ENCODE peak calls at places on chromosome 21, in eight cellular contexts. B is foreskin keratinocyte, P is body of pancreas, U is IMR-90, S is lung, K is heart right ventricle, G is fibroblast of lung, R is transverse colon. I is an unnamed sample. For H3K4me1, the result is how much of the 10 kb centered on the place peaks cover.

GRCh38 chr21:25961042-25961441 is 209.5 kb downstream of the APP start:
- DNase-seq in B (no peak), P (no peak), U (no peak), S (no peak), K (no peak), G (no peak), R (no peak), I (no peak)

GRCh38 chr21:32457360-32457840 is 44.9 kb downstream of the EVA1C start:
- DNase-seq in B (no peak), P (peak), U (peak), S (peak), K (peak), G (no peak), R (peak), I (no peak)

GRCh38 chr21:18553786-18554185 is 150.2 kb upstream of the TMPRSS15 start:
- DNase-seq in B (no peak), P (no peak), U (no peak), S (no peak), K (no peak), G (no peak), R (no peak), I (no peak)

GRCh38 chr21:29827236-29827635 is 112.6 kb downstream of the GRIK1 start:
- DNase-seq in B (no peak), P (no peak), U (no peak), S (no peak), K (no peak), G (no peak), R (no peak), I (no peak)

GRCh38 chr21:29832217-29832616 is 107.6 kb downstream of the GRIK1 start:
- DNase-seq in B (no peak), P (no peak), U (no peak), S (no peak), K (no peak), G (no peak), R (no peak), I (no peak)

GRCh38 chr21:17921579-17922530 is 102.7 kb upstream of the C21orf91 start:
- DNase-seq in B (peak), P (no peak), U (peak), S (no peak), K (no peak), G (peak), R (no peak), I (no peak)

GRCh38 chr21:28337319-28337718 is 655.4 kb downstream of the LTN1 start:
- DNase-seq in B (peak), P (no peak), U (peak), S (no peak), K (no peak), G (peak), R (no peak), I (no peak)

GRCh38 chr21:14495075-14495474 is 51.0 kb downstream of the SAMSN1 start:
- DNase-seq in B (no peak), P (no peak), U (no peak), S (no peak), K (no peak), G (no peak), R (no peak), I (no peak)

GRCh38 chr21:36587388-36587787 is 107.5 kb upstream of the CLDN14 start:
- DNase-seq in B (peak), P (no peak), U (peak), S (no peak), K (no peak), G (no peak), R (no peak), I (no peak)

GRCh38 chr21:25412090-25412489 is 195.2 kb downstream of the MRPL39 start:
- DNase-seq in B (no peak), P (no peak), U (peak), S (no peak), K (no peak), G (peak), R (no peak), I (no peak)

GRCh38 chr21:26153758-26154157 is 16.8 kb downstream of the APP start:
- DNase-seq in B (no peak), P (no peak), U (peak), S (no peak), K (no peak), G (peak), R (no peak), I (no peak)

GRCh38 chr21:25254491-25255174 is 352.6 kb downstream of the MRPL39 start:
- DNase-seq in B (no peak), P (no peak), U (no peak), S (no peak), K (no peak), G (no peak), R (no peak), I (no peak)

GRCh38 chr21:16891821-16892220 is 621.0 kb upstream of the CXADR start:
- DNase-seq in B (no peak), P (no peak), U (peak), S (no peak), K (no peak), G (peak), R (no peak), I (no peak)

GRCh38 chr21:36663033-36663855 is 35.7 kb upstream of the SIM2 start:
- DNase-seq in B (no peak), P (no peak), U (peak), S (no peak), K (no peak), G (no peak), R (no peak), I (no peak)

GRCh38 chr21:8989261-8989882 is 1532.0 kb upstream of the TPTE start:
- DNase-seq in B (no peak), P (no peak), U (no peak), S (no peak), K (no peak), G (peak), R (no peak), I (no peak)

GRCh38 chr21:26773058-26773457 is 72.2 kb downstream of the ADAMTS1 start:
- DNase-seq in B (no peak), P (no peak), U (no peak), S (no peak), K (no peak), G (no peak), R (no peak), I (no peak)

GRCh38 chr21:25459365-25459764 is 147.9 kb downstream of the MRPL39 start:
- DNase-seq in B (no peak), P (no peak), U (no peak), S (no peak), K (no peak), G (no peak), R (no peak), I (no peak)

GRCh38 chr21:36499578-36500471 is 19.9 kb upstream of the CLDN14 start:
- DNase-seq in B (peak), P (peak), U (no peak), S (no peak), K (no peak), G (peak), R (peak), I (no peak)

GRCh38 chr21:16037386-16037785 is 307.6 kb downstream of the USP25 start:
- DNase-seq in B (peak), P (no peak), U (no peak), S (no peak), K (no peak), G (peak), R (no peak), I (no peak)

GRCh38 chr21:37367301-37367757 is 756 bp downstream of the DYRK1A start:
- DNase-seq in B (no peak), P (peak), U (no peak), S (no peak), K (no peak), G (no peak), R (peak), I (peak)

GRCh38 chr21:38505654-38506523 is 7.6 kb upstream of the ERG start:
- DNase-seq in B (peak), P (peak), U (peak), S (no peak), K (no peak), G (peak), R (no peak), I (no peak)

GRCh38 chr21:38486705-38487104 is 11.6 kb downstream of the ERG start:
- DNase-seq in B (no peak), P (no peak), U (no peak), S (no peak), K (no peak), G (no peak), R (no peak), I (no peak)

DNA sequence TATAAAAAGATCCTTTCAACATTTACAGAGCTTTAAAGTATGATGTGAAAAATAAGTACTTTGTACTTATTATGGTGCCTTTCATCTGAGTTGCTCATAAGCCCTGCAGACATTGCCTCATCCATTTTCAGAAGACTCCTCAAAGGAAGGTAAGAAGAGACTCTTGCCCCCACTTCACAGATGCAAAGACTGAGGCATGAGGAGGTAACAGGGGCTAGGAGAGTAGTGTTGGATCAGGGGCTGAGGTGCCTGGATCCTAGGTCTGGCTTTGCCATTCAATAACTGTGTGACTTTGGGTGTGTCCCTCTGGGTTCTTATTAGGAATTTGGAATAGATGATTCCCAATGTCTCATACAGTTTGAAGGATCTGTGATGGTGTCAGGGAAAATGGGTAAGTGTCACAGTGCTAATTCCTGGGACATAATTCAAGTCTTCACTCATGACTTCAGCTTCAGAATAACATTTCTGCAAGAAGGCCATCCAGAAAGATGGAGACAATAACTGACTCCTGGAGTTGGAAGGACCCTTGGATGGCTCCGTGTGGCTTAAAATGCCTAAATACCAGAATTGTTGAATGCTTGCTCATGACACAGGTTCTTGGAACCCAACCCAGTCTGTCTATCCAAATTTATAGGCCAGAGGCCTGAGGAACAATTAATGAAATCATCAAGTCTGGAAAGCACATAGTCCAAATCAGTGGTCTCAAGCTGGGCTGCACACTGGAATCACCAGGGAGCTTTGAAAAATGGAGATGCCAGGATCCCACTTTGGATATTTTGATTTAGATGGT is 93.1 kb upstream of the RUNX1 start:
- DNase-seq in B (no peak), P (no peak), U (no peak), S (no peak), K (no peak), G (peak), R (no peak), I (no peak)
- H3K4me1 ChIP-seq in B (under half), P (under half), U (under half), S (under half), K (under half), G (under half), R (under half), I (under half)

GRCh38 chr21:45050361-45050785 is 24.0 kb upstream of the ADARB1 start:
- DNase-seq in B (no peak), P (no peak), U (no peak), S (no peak), K (no peak), G (no peak), R (no peak), I (no peak)
- H3K4me1 ChIP-seq in B (under half), P (under half), U (under half), S (under half), K (under half), G (under half), R (under half), I (under half)

GRCh38 chr21:31173881-31174555 is 135.7 kb upstream of the KRTAP19-8 start:
- DNase-seq in B (no peak), P (no peak), U (no peak), S (no peak), K (peak), G (no peak), R (no peak), I (peak)

GRCh38 chr21:31180256-31181088 is 142.2 kb upstream of the KRTAP19-8 start:
- DNase-seq in B (no peak), P (no peak), U (peak), S (no peak), K (no peak), G (peak), R (no peak), I (peak)

GRCh38 chr21:31176080-31176551 is 137.8 kb upstream of the KRTAP19-8 start:
- DNase-seq in B (no peak), P (no peak), U (no peak), S (no peak), K (no peak), G (no peak), R (no peak), I (no peak)

GRCh38 chr21:31172328-31172727 is 134.1 kb upstream of the KRTAP19-8 start:
- DNase-seq in B (no peak), P (no peak), U (no peak), S (no peak), K (no peak), G (no peak), R (no peak), I (no peak)

DNA sequence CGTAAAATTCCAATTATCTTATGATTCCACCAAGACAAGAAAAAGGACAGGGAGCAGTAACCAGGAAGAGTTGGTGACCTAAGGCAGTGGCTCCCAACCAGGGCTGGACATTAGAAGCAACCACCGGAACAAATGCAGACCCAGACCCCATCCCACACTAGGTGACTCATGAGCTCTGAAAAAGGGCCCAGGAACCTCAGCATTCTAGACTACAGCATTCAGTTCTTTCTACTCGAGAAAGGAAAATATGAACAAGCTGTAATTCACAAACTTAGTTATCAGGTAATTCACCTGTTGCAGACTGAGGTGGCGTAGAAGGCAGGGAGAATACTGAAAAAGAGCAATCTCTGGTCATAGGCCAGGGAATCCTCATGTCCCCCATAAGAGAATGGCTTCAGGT is 138.4 kb upstream of the KRTAP19-8 start:
- DNase-seq in B (no peak), P (no peak), U (no peak), S (no peak), K (no peak), G (peak), R (no peak), I (no peak)
- H3K4me1 ChIP-seq in B (under half), P (under half), U (under half), S (under half), K (under half), G (under half), R (under half), I (half or more)

DNA sequence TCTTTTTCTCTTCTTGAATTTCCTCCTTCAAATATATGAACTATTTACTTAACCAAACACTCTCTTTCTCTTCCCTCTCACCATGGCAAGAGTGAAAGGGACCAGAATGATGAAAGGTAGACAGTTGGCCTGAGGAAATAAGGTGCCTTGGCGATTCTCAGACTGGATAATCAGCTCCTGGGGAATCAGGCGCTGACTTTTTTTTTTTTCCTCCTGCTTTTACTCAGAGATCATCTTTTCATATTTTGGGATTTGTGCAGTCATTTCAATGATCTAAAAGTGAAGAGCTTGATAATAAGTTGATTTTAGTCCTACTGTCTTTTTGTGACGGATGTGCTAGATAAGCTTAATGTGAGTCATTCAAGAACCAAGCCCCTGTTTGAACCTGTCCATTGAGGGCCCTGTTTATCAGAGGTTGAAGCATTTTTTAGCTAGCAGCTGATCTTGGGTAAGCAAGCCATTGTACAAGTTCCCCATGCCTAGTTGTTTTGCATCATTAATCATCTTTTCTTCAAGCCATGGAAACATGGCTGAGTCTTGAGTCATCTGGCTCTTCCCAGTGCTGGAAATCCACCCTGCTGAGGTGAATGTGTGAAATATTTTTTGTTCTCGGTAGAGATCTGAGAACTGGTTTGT is 40.8 kb downstream of the ITSN1 start:
- DNase-seq in B (peak), P (no peak), U (peak), S (no peak), K (no peak), G (peak), R (no peak), I (no peak)
- H3K4me1 ChIP-seq in B (under half), P (under half), U (under half), S (under half), K (under half), G (under half), R (under half), I (under half)

DNA sequence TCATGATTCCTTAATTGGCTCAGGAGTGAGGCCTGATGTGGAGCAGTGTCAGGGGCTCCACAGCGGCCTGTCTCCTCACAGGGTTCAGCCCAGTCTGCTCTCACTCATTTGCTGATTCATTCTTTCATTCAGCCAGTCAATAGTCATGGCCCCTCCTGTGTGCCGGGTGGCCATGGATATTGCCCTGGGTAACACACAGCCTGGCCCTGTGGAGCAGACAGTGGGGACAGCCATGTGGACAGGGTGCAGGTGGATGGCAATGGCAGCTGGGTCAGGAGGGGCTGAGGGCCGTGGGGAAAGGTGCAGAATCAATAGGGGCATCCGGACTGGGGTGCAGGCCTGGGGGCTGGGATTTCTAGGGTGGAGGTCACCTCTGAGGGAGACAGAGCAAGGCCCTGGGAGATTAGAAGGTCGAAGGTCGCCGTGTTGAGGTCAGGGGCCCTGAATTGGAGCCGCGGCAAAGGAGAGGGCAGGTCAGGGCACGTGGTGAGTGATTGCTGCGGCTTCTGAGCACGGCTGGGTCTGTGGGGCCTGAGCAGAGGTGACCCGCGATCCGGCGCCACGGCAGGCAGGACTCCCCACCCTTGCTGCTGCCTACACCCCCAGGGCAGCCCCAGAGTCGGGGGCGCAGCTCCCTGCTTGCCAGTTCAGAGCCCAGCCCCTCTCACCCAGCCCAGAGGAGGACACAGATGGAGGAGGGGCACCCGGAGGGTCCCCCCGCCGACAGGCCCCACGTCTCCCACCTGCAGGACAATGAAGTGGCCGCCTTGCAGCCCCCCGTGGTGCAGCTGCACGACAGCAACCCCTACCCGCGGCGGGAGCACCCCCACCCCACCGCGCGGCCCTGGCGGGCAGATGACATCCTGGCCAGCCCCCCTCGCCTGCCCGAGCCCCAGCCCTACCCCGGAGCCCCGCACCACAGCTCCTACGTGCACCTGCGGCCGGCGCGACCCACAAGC is 33.4 kb downstream of the SLC19A1 start:
- DNase-seq in B (no peak), P (no peak), U (no peak), S (no peak), K (peak), G (no peak), R (no peak), I (no peak)
- H3K4me1 ChIP-seq in B (under half), P (under half), U (under half), S (under half), K (under half), G (under half), R (under half), I (under half)

GRCh38 chr21:41759926-41760325 is 6.9 kb downstream of the RIPK4 start:
- DNase-seq in B (no peak), P (no peak), U (no peak), S (no peak), K (no peak), G (no peak), R (no peak), I (no peak)
- H3K4me1 ChIP-seq in B (under half), P (half or more), U (under half), S (under half), K (under half), G (under half), R (under half), I (under half)

DNA sequence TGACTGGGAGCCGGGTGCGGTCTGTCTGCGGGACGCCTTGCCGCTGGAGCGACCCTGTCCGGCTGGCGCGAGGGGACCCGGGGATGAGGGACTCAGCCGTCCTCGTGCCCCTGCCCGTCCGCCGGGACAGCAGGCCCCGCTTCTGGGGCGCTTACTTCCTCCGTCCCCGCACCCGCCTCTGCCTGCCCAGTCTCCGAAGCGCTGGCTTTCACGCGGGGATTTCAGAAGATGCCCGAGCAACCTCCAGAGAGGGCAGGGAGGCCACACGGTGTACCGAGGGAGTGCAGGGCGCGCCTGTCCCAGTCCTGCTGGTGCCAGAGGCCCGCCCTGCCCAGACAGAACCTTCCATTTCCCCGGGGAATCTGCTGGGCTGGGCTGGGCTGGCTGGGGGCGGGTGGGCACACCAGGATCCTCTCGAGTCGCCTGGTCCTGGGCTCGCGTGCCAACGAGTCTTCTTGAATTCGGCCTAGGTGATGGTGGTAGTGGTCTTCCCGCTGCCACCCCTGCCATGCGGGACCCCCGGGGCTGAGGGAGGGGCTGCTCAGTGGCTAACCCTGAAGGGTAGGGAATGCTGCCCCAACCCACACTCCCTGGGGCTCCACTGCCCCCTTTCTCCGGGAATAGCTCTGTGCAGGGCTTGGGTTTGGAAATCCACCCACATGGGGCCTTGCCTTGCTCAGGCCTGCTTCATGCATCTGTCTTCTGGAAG is 2.5 kb upstream of the TRPM2 start:
- DNase-seq in B (no peak), P (no peak), U (no peak), S (no peak), K (no peak), G (no peak), R (no peak), I (no peak)
- H3K4me1 ChIP-seq in B (under half), P (under half), U (under half), S (under half), K (under half), G (under half), R (under half), I (under half)

GRCh38 chr21:42533306-42533962 is 19.8 kb downstream of the SLC37A1 start:
- DNase-seq in B (no peak), P (no peak), U (no peak), S (no peak), K (no peak), G (no peak), R (peak), I (no peak)
- H3K4me1 ChIP-seq in B (under half), P (under half), U (under half), S (under half), K (under half), G (under half), R (under half), I (under half)